ENCODE peak calls at places on chromosomes 16 and 17, in eight cellular contexts. Y, R, Q, T, L, F, H and I are unnamed samples.

GRCh38 chr17:49969134-49969759 is at the start of gene DLX4:
- DNase-seq in Y (no peak), R (peak; percentile 99), Q (no peak), T (no peak), L (no peak), F (no peak), H (no peak), I (no peak)

GRCh38 chr16:60091479-60091878 is 1357.4 kb upstream of the GOT2 start:
- DNase-seq in Y (no peak), R (no peak), Q (no peak), T (no peak), L (no peak), F (no peak), H (no peak), I (no peak)

GRCh38 chr17:38742431-38743308 is 5.5 kb downstream of the PCGF2 start:
- DNase-seq in Y (peak; percentile 75), R (no peak), Q (no peak), T (peak; percentile 88), L (peak; percentile 61), F (peak; percentile 89), H (peak; percentile 46), I (peak; percentile 84)

GRCh38 chr16:50185005-50185505 is 31.9 kb downstream of the TENT4B start:
- DNase-seq in Y (no peak), R (no peak), Q (no peak), T (peak; percentile 77), L (no peak), F (no peak), H (no peak), I (no peak)

GRCh38 chr16:87846705-87847466 is 22.4 kb downstream of the SLC7A5 start:
- DNase-seq in Y (no peak), R (no peak), Q (no peak), T (no peak), L (no peak), F (no peak), H (no peak), I (no peak)

GRCh38 chr16:80935691-80936090 is 71.0 kb downstream of the CMC2 start:
- DNase-seq in Y (no peak), R (no peak), Q (no peak), T (no peak), L (no peak), F (no peak), H (no peak), I (no peak)

GRCh38 chr16:4052801-4053662 is 63.2 kb downstream of the ADCY9 start:
- DNase-seq in Y (no peak), R (no peak), Q (peak; percentile 87), T (peak; percentile 31), L (peak; percentile 58), F (peak; percentile 78), H (peak; percentile 78), I (peak; percentile 74)

GRCh38 chr16:17544304-17544703 is 73.5 kb upstream of the XYLT1 start:
- DNase-seq in Y (no peak), R (no peak), Q (no peak), T (no peak), L (no peak), F (no peak), H (no peak), I (no peak)

GRCh38 chr16:77273815-77274214 is 74.6 kb downstream of the SYCE1L start:
- DNase-seq in Y (peak; percentile 32), R (no peak), Q (no peak), T (peak; percentile 44), L (no peak), F (no peak), H (no peak), I (no peak)

GRCh38 chr17:74639704-74640142 is 16.2 kb upstream of the CD300E start:
- DNase-seq in Y (peak; percentile 34), R (no peak), Q (peak; percentile 45), T (no peak), L (peak; percentile 23), F (no peak), H (no peak), I (no peak)

GRCh38 chr16:27690604-27691003 is 140.7 kb downstream of the KATNIP start:
- DNase-seq in Y (peak; percentile 39), R (no peak), Q (peak; percentile 57), T (peak; percentile 45), L (no peak), F (no peak), H (no peak), I (no peak)

GRCh38 chr17:73924083-73924482 is 279.4 kb upstream of the RPL38 start:
- DNase-seq in Y (no peak), R (no peak), Q (no peak), T (no peak), L (no peak), F (no peak), H (no peak), I (no peak)

GRCh38 chr17:53101706-53102105 is 721.0 kb upstream of the KIF2B start:
- DNase-seq in Y (no peak), R (no peak), Q (no peak), T (no peak), L (no peak), F (no peak), H (no peak), I (no peak)

GRCh38 chr17:8492121-8492520 is 56.4 kb downstream of the NDEL1 start:
- DNase-seq in Y (no peak), R (no peak), Q (peak; percentile 48), T (no peak), L (no peak), F (no peak), H (peak; percentile 30), I (no peak)

GRCh38 chr16:67477960-67478554 is 2.9 kb downstream of the ATP6V0D1 start:
- DNase-seq in Y (no peak), R (no peak), Q (no peak), T (no peak), L (no peak), F (no peak), H (no peak), I (no peak)

GRCh38 chr16:88339926-88340754 is 42.6 kb upstream of the ZNF469 start:
- DNase-seq in Y (no peak), R (no peak), Q (no peak), T (no peak), L (no peak), F (no peak), H (no peak), I (no peak)

GRCh38 chr16:81531415-81531814 is 86.8 kb downstream of the CMIP start:
- DNase-seq in Y (no peak), R (no peak), Q (peak; percentile 60), T (no peak), L (no peak), F (no peak), H (no peak), I (no peak)

GRCh38 chr17:39612935-39613465 is 5.3 kb upstream of the NEUROD2 start:
- DNase-seq in Y (no peak), R (no peak), Q (no peak), T (no peak), L (no peak), F (no peak), H (no peak), I (no peak)

GRCh38 chr17:61247438-61247837 is 152.2 kb upstream of the TBX2 start:
- DNase-seq in Y (no peak), R (no peak), Q (no peak), T (peak; percentile 42), L (no peak), F (peak; percentile 38), H (no peak), I (no peak)

GRCh38 chr16:73053379-73054130 is 5.6 kb upstream of the ZFHX3 start:
- DNase-seq in Y (peak; percentile 9), R (no peak), Q (no peak), T (peak; percentile 83), L (no peak), F (no peak), H (no peak), I (peak; percentile 70)

GRCh38 chr17:11944587-11944986 is 52.7 kb downstream of the ZNF18 start:
- DNase-seq in Y (no peak), R (no peak), Q (no peak), T (peak; percentile 12), L (no peak), F (no peak), H (no peak), I (no peak)

GRCh38 chr17:7557825-7558543 is 566 bp upstream of the TNFSF13 start:
- DNase-seq in Y (no peak), R (no peak), Q (peak; percentile 97), T (peak; percentile 70), L (peak; percentile 88), F (peak; percentile 88), H (peak; percentile 94), I (peak; percentile 96)